ENCODE peak calls at places on chromosomes 12 and 14, in ten cellular contexts. C is stomach, O is H1, J is prostate gland, X is breast epithelium, A is GM23338, N is Panc1, E is endothelial cell of umbilical vein, G is K562, Q is suprapubic skin. H is an unnamed sample.

GRCh38 chr14:23608454-23608853 is 27.7 kb upstream of the DHRS2 start:
- DNase-seq in Q (no peak), E (no peak), C (peak; percentile 81), A (no peak), G (no peak), X (no peak), J (no peak), O (no peak), N (no peak), H (no peak)

GRCh38 chr12:88052686-88053085 is 23.5 kb upstream of the C12orf50 start:
- DNase-seq in N (no peak), X (no peak), A (peak; percentile 62), E (peak; percentile 52), G (peak; percentile 19), J (no peak), O (no peak), C (no peak), Q (no peak), H (peak; percentile 36)

GRCh38 chr14:32998433-32998832 is 59.8 kb downstream of the NPAS3 start:
- DNase-seq in E (peak; percentile 21), A (peak; percentile 69), O (no peak), G (no peak), Q (no peak), X (no peak), N (no peak), C (no peak), J (no peak), H (no peak)

GRCh38 chr12:132559652-132560420 is 50.5 kb downstream of the LRCOL1 start:
- DNase-seq in C (peak; percentile 49), J (peak; percentile 29), Q (no peak), N (no peak), G (peak; percentile 94), O (peak; percentile 77), X (no peak), E (peak; percentile 39), A (peak; percentile 79), H (peak; percentile 51)

GRCh38 chr12:27284751-27285150 is 40.7 kb downstream of the STK38L start:
- DNase-seq in N (no peak), J (no peak), E (peak; percentile 92), C (no peak), X (no peak), G (no peak), A (no peak), Q (no peak), O (no peak), H (no peak)

GRCh38 chr14:80587096-80587724 is 354.3 kb downstream of the CEP128 start:
- DNase-seq in O (no peak), Q (no peak), N (peak; percentile 17), A (peak; percentile 56), X (no peak), J (no peak), C (no peak), E (peak; percentile 48), G (no peak), H (no peak)

GRCh38 chr12:3559601-3560294 is 68.7 kb downstream of the PRMT8 start:
- DNase-seq in J (no peak), N (no peak), C (no peak), G (no peak), O (no peak), A (no peak), E (no peak), X (no peak), Q (peak; percentile 60), H (no peak)

GRCh38 chr14:46259536-46259935 is 392.0 kb downstream of the RPL10L start:
- DNase-seq in C (no peak), A (peak; percentile 31), Q (no peak), J (no peak), X (no peak), N (no peak), O (peak; percentile 46), G (no peak), E (no peak), H (no peak)

GRCh38 chr12:26830783-26831601 is 2.0 kb downstream of the ITPR2 start:
- DNase-seq in A (peak; percentile 30), E (peak; percentile 56), G (no peak), O (no peak), N (no peak), J (no peak), X (no peak), Q (no peak), C (no peak), H (peak; percentile 54)

GRCh38 chr12:99093166-99093565 is 448.1 kb downstream of the APAF1 start:
- DNase-seq in Q (no peak), J (no peak), X (no peak), C (no peak), N (no peak), A (peak; percentile 18), E (no peak), O (no peak), G (no peak), H (no peak)

GRCh38 chr14:101128478-101129450 is 225.2 kb upstream of the RTL1 start:
- DNase-seq in A (no peak), C (peak; percentile 15), J (peak; percentile 3), Q (peak; percentile 68), X (peak; percentile 36), N (no peak), O (peak; percentile 37), G (no peak), E (no peak), H (no peak)

GRCh38 chr14:53929871-53930685 is 26.5 kb downstream of the BMP4 start:
- DNase-seq in A (peak; percentile 90), N (peak; percentile 4), E (no peak), X (no peak), G (peak; percentile 13), O (peak; percentile 84), C (no peak), Q (no peak), J (peak; percentile 38), H (no peak)

GRCh38 chr12:90393654-90394053 is 561.3 kb downstream of the CCER1 start:
- DNase-seq in C (no peak), A (no peak), G (no peak), J (no peak), E (no peak), X (no peak), N (no peak), Q (no peak), O (no peak), H (no peak)

GRCh38 chr12:13428538-13429265 is 232.2 kb downstream of the EMP1 start:
- DNase-seq in J (no peak), E (no peak), G (no peak), X (no peak), A (no peak), Q (no peak), O (no peak), N (no peak), C (no peak), H (no peak)

GRCh38 chr14:63438065-63438757 is 105.0 kb downstream of the PPP2R5E start:
- DNase-seq in E (peak; percentile 94), G (peak; percentile 32), X (peak; percentile 77), A (peak; percentile 36), J (peak; percentile 91), Q (no peak), C (peak; percentile 66), N (peak; percentile 13), O (no peak), H (no peak)
- TF ChIP-seq CTCF in E (no peak), G (peak; percentile 37), X (no peak), A (peak; percentile 28), J (no peak), Q (no peak), C (no peak), N (peak; percentile 12), O (no peak), H (no peak)

GRCh38 chr12:51915003-51915625 is 7.8 kb downstream of the ACVRL1 start:
- DNase-seq in A (peak; percentile 62), C (no peak), O (no peak), X (no peak), E (no peak), J (no peak), Q (no peak), N (no peak), G (peak; percentile 46), H (no peak)
- TF ChIP-seq POLR2AphosphoS5 in A (no peak), C (no peak), O (no peak), X (no peak), E (no peak), J (no peak), Q (no peak), N (no peak), G (no peak), H (no peak)

GRCh38 chr12:124762384-124762783 is 101.3 kb downstream of the SCARB1 start:
- DNase-seq in N (no peak), E (no peak), Q (no peak), A (no peak), J (no peak), O (no peak), C (no peak), G (no peak), X (no peak), H (no peak)

GRCh38 chr12:124761876-124762275 is 101.8 kb downstream of the SCARB1 start:
- DNase-seq in E (no peak), A (no peak), Q (no peak), C (no peak), J (no peak), X (no peak), N (no peak), G (no peak), O (no peak), H (no peak)

GRCh38 chr12:124759841-124760508 is 103.7 kb downstream of the SCARB1 start:
- DNase-seq in G (no peak), J (peak; percentile 56), O (no peak), Q (no peak), X (peak; percentile 66), N (no peak), E (no peak), C (peak; percentile 54), A (no peak), H (peak; percentile 66)

GRCh38 chr12:124760548-124760947 is 103.1 kb downstream of the SCARB1 start:
- DNase-seq in O (no peak), N (no peak), E (no peak), X (no peak), C (no peak), A (no peak), G (no peak), J (no peak), Q (no peak), H (no peak)

GRCh38 chr12:124761056-124761455 is 102.6 kb downstream of the SCARB1 start:
- DNase-seq in C (no peak), J (no peak), A (no peak), G (no peak), Q (no peak), N (no peak), O (no peak), E (no peak), X (no peak), H (no peak)
- TF ChIP-seq CTCF in C (no peak), J (no peak), A (no peak), G (no peak), Q (no peak), N (no peak), O (no peak), E (no peak), X (no peak), H (no peak)

GRCh38 chr12:48651681-48652080 is 30.4 kb downstream of the KANSL2 start:
- DNase-seq in J (no peak), Q (no peak), X (no peak), N (no peak), G (no peak), C (no peak), E (no peak), A (no peak), O (no peak), H (no peak)
- TF ChIP-seq POLR2AphosphoS5 in J (no peak), Q (no peak), X (no peak), N (no peak), G (no peak), C (no peak), E (no peak), A (no peak), O (no peak), H (no peak)